ENCODE peak calls at places on chromosomes 4 and X, in five cellular contexts. F is RPMI7951, J is amygdala, G is fibroblast of pulmonary artery, N is Calu3. K is an unnamed sample.
A peak's percentile ranks its signal among the peaks of the same experiment; 100 is the strongest.

GRCh38 chr4:39548425-39549067 is 21.3 kb upstream of the UGDH start:
- DNase-seq in G (peak; percentile 41), J (no peak), N (no peak), F (no peak), K (no peak)

GRCh38 chr4:78811034-78811433 is 34.9 kb downstream of the BMP2K start:
- DNase-seq in F (no peak), J (no peak), N (no peak), G (no peak), K (no peak)

GRCh38 chr4:77020017-77020416 is 55.8 kb downstream of the CCNI start:
- DNase-seq in N (no peak), F (no peak), G (no peak), J (no peak), K (no peak)

GRCh38 chr4:2081540-2081939 is 22.4 kb downstream of the NAT8L start:
- DNase-seq in G (no peak), N (no peak), F (no peak), J (no peak), K (no peak)

GRCh38 chr4:101670370-101670769 is 120.2 kb upstream of the BANK1 start:
- DNase-seq in F (no peak), G (no peak), J (no peak), N (no peak), K (no peak)

GRCh38 chr4:70269674-70270073 is 27.3 kb downstream of the CSN3 start:
- DNase-seq in F (no peak), J (no peak), N (no peak), G (peak; percentile 27), K (no peak)

GRCh38 chr4:88244056-88244455 is 40.3 kb downstream of the PPM1K start:
- DNase-seq in J (no peak), N (no peak), F (no peak), G (no peak), K (no peak)

GRCh38 chrX:39309721-39310152 is 508.5 kb downstream of the MID1IP1 start:
- DNase-seq in F (peak; percentile 95), G (peak; percentile 46), N (no peak), J (no peak), K (no peak)

GRCh38 chrX:17552251-17552650 is 177.3 kb downstream of the NHS start:
- DNase-seq in N (no peak), G (peak; percentile 59), F (peak; percentile 62), J (no peak), K (no peak)

GRCh38 chrX:112536544-112536943 is 143.2 kb downstream of the LHFPL1 start:
- DNase-seq in N (no peak), F (no peak), J (no peak), G (no peak), K (no peak)

GRCh38 chr4:3075652-3075981 is 1.1 kb downstream of the HTT start:
- DNase-seq in N (no peak), F (no peak), G (no peak), J (no peak), K (no peak)

GRCh38 chr4:83929550-83929949 is 393.6 kb downstream of the GPAT3 start:
- DNase-seq in J (no peak), F (no peak), G (no peak), N (no peak), K (no peak)

GRCh38 chr4:173998471-173999144 is 284.9 kb downstream of the FBXO8 start:
- DNase-seq in F (peak; percentile 9), N (no peak), J (no peak), G (no peak), K (no peak)

GRCh38 chr4:186497043-186497442 is 58.3 kb downstream of the MTNR1A start:
- DNase-seq in G (no peak), F (no peak), J (no peak), N (no peak), K (no peak)

GRCh38 chr4:97653701-97654100 is 489.6 kb downstream of the STPG2 start:
- DNase-seq in G (peak; percentile 9), J (no peak), N (no peak), F (no peak), K (no peak)